ENCODE peak calls at places on chromosomes 11 and 22, in five cellular contexts. U is K562, A is A549, V is H1, K is GM12878. Z is an unnamed sample.

GRCh38 chr22:33577862-33578411 is 342.3 kb downstream of the LARGE1 start:
- DNase-seq in U (no peak), A (no peak), V (no peak), K (no peak), Z (peak)

GRCh38 chr11:123560001-123560400 is 94.4 kb downstream of the SCN3B start:
- DNase-seq in U (no peak), A (no peak), V (no peak), K (no peak), Z (no peak)

GRCh38 chr22:42169055-42169469 is 38.5 kb upstream of the CYP2D6 start:
- DNase-seq in U (peak), A (peak), V (peak), K (peak), Z (peak)

GRCh38 chr11:35982061-35982460 is 38.2 kb downstream of the LDLRAD3 start:
- DNase-seq in U (no peak), A (no peak), V (no peak), K (no peak), Z (no peak)

GRCh38 chr11:96036863-96037262 is 113.0 kb upstream of the MTMR2 start:
- DNase-seq in U (no peak), A (no peak), V (no peak), K (no peak), Z (no peak)

GRCh38 chr11:133810766-133811165 is 34.5 kb downstream of the SPATA19 start:
- DNase-seq in U (no peak), A (no peak), V (no peak), K (no peak), Z (no peak)

GRCh38 chr11:123430736-123431356 is 777 bp downstream of the GRAMD1B start:
- DNase-seq in U (no peak), A (peak), V (no peak), K (no peak), Z (no peak)

GRCh38 chr22:27667121-27667843 is 134.3 kb downstream of the MN1 start:
- DNase-seq in U (no peak), A (no peak), V (no peak), K (no peak), Z (no peak)

GRCh38 chr11:66981976-66982578 is 7.0 kb downstream of the C11orf86 start:
- DNase-seq in U (peak), A (peak), V (no peak), K (no peak), Z (peak)

GRCh38 chr22:39443416-39443815 is 13.4 kb upstream of the MGAT3 start:
- DNase-seq in U (no peak), A (no peak), V (no peak), K (no peak), Z (no peak)
- TF ChIP-seq CHD2 in U (no peak), A (no peak), V (no peak), K (no peak), Z (no peak)

GRCh38 chr11:47176328-47177228 is at the start of gene ARFGAP2:
- DNase-seq in U (peak), A (peak), V (no peak), K (peak), Z (peak)
- TF ChIP-seq POLR2A in U (peak), A (peak), V (no peak), K (peak), Z (peak)

GRCh38 chr11:47510231-47510630 is 42.7 kb downstream of the CELF1 start:
- DNase-seq in U (no peak), A (no peak), V (no peak), K (no peak), Z (no peak)
- TF ChIP-seq CHD2 in U (no peak), A (no peak), V (no peak), K (no peak), Z (no peak)

DNA sequence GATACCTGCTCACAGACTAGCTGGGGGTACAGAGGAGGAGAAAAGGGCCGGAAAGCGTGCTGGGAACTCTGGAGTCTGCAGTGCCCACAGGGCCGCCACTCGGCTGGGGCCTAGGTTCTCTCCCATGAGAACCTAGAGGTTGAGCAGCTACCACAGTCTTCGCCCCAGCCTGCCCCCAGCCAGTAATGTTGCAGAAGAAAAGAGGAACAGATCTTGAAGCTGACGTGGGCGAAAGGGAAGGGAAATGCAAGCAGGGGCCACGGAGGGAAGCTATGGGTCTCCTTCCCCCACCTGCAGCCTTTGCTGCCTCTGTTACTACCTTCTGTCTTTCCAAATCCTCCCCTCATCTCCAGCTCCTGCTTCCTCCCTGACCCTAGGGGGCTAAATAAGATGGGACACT is 28.8 kb upstream of the P2RY2 start:
- DNase-seq in U (no peak), A (no peak), V (no peak), K (peak), Z (no peak)
- TF ChIP-seq POLR2A in U (no peak), A (no peak), V (no peak), K (peak), Z (no peak)

Z was measured in HepG2.